ENCODE peak calls at places on chromosome 1, in four cellular contexts. L, O, X and A are unnamed samples.
A peak's percentile ranks its signal among the peaks of the same experiment; 100 is the strongest.

GRCh38 chr1:91650764-91651163 is 150.1 kb downstream of the CDC7 start:
- DNase-seq in X (no peak), O (no peak), L (no peak), A (peak; percentile 87)

GRCh38 chr1:225691377-225691776 is 38.5 kb upstream of the ENAH start:
- DNase-seq in L (no peak), O (no peak), X (no peak), A (no peak)

GRCh38 chr1:93758842-93759515 is 77.3 kb upstream of the BCAR3 start:
- DNase-seq in L (peak; percentile 21), O (no peak), X (no peak), A (peak; percentile 67)

GRCh38 chr1:112894561-112895011 is 61.4 kb downstream of the SLC16A1 start:
- DNase-seq in O (no peak), L (no peak), X (no peak), A (no peak)

GRCh38 chr1:116741781-116742565 is 12.3 kb upstream of the CD2 start:
- DNase-seq in L (no peak), X (no peak), O (no peak), A (no peak)

GRCh38 chr1:23402286-23403037 is 22.1 kb downstream of the TCEA3 start:
- DNase-seq in O (no peak), L (no peak), X (no peak), A (no peak)

GRCh38 chr1:78553859-78554258 is 63.1 kb downstream of the PTGFR start:
- DNase-seq in O (no peak), X (no peak), L (peak; percentile 57), A (no peak)

GRCh38 chr1:5818755-5819154 is 173.5 kb downstream of the NPHP4 start:
- DNase-seq in X (no peak), L (no peak), O (no peak), A (no peak)

GRCh38 chr1:226444901-226445300 is 37.0 kb upstream of the PARP1 start:
- DNase-seq in X (no peak), O (no peak), L (no peak), A (no peak)

GRCh38 chr1:245458761-245459174 is 304.0 kb downstream of the KIF26B start:
- DNase-seq in X (no peak), O (no peak), L (peak; percentile 89), A (peak; percentile 86)

GRCh38 chr1:25066253-25066652 is 136.2 kb upstream of the RUNX3 start:
- DNase-seq in X (no peak), L (no peak), O (no peak), A (no peak)

GRCh38 chr1:193036337-193037047 is 22.7 kb downstream of the UCHL5 start:
- DNase-seq in X (no peak), O (no peak), L (no peak), A (no peak)

GRCh38 chr1:23528245-23528978 is 2.6 kb downstream of the E2F2 start:
- DNase-seq in L (peak; percentile 90), X (peak; percentile 83), O (no peak), A (peak; percentile 78)

GRCh38 chr1:161324020-161324419 is 9.8 kb downstream of the SDHC start:
- DNase-seq in O (no peak), L (no peak), X (no peak), A (no peak)

GRCh38 chr1:9201421-9202239 is 32.9 kb upstream of the H6PD start:
- DNase-seq in O (no peak), X (no peak), L (no peak), A (no peak)

GRCh38 chr1:1264868-1265272 is 8.8 kb downstream of the UBE2J2 start:
- DNase-seq in X (no peak), L (peak; percentile 55), O (no peak), A (peak; percentile 32)

GRCh38 chr1:89259283-89259971 is 13.2 kb downstream of the GBP5 start:
- DNase-seq in L (peak; percentile 14), X (no peak), O (no peak), A (peak; percentile 39)

GRCh38 chr1:155004352-155005075 is 1.9 kb downstream of the ZBTB7B start:
- DNase-seq in L (no peak), X (no peak), O (no peak), A (no peak)

GRCh38 chr1:57112148-57112547 is 146.3 kb upstream of the C8B start:
- DNase-seq in X (no peak), O (no peak), L (no peak), A (no peak)

GRCh38 chr1:53320646-53321045 is 7.2 kb downstream of the LRP8 start:
- DNase-seq in L (no peak), X (no peak), O (no peak), A (no peak)

GRCh38 chr1:80799457-80799856 is 1001.3 kb upstream of the ADGRL2 start:
- DNase-seq in X (no peak), O (no peak), L (no peak), A (no peak)

GRCh38 chr1:20505488-20505887 is 2.5 kb downstream of the MUL1 start:
- DNase-seq in L (no peak), O (no peak), X (no peak), A (no peak)

GRCh38 chr1:28456078-28456477 is 49.8 kb upstream of the RCC1 start:
- DNase-seq in O (no peak), X (no peak), L (peak; percentile 74), A (peak; percentile 83)

GRCh38 chr1:119673171-119673940 is 25.3 kb upstream of the ZNF697 start:
- DNase-seq in X (no peak), L (no peak), O (no peak), A (peak; percentile 99)

GRCh38 chr1:114154146-114154962 is 685 bp upstream of the SYT6 start:
- DNase-seq in X (no peak), L (no peak), O (no peak), A (no peak)

GRCh38 chr1:2208309-2209239 is 14.0 kb upstream of the FAAP20 start:
- DNase-seq in O (no peak), X (no peak), L (peak; percentile 19), A (no peak)

GRCh38 chr1:177008653-177009052 is 155.9 kb downstream of the ASTN1 start:
- DNase-seq in X (no peak), L (no peak), O (no peak), A (no peak)

GRCh38 chr1:8218351-8219092 is 99.4 kb upstream of the SLC45A1 start:
- DNase-seq in X (no peak), O (no peak), L (no peak), A (peak; percentile 27)

GRCh38 chr1:204081156-204081790 is 8.4 kb downstream of the SOX13 start:
- DNase-seq in X (no peak), L (no peak), O (no peak), A (no peak)

GRCh38 chr1:198892065-198892464 is 253.2 kb downstream of the PTPRC start:
- DNase-seq in X (no peak), O (no peak), L (peak; percentile 32), A (no peak)

GRCh38 chr1:40774266-40774998 is 9.2 kb upstream of the KCNQ4 start:
- DNase-seq in L (peak; percentile 63), X (peak; percentile 58), O (no peak), A (no peak)

GRCh38 chr1:157407917-157408525 is 144.3 kb downstream of the FCRL5 start:
- DNase-seq in L (peak; percentile 45), X (no peak), O (no peak), A (no peak)

GRCh38 chr1:225863167-225863566 is 19.0 kb downstream of the TMEM63A start:
- DNase-seq in O (no peak), X (no peak), L (no peak), A (no peak)

GRCh38 chr1:38925381-38925780 is 16.2 kb downstream of the RHBDL2 start:
- DNase-seq in X (no peak), L (no peak), O (no peak), A (no peak)